ENCODE peak calls at places on chromosome 7, in five cellular contexts. U is GM23338, Y is HepG2, X is fibroblast of lung, N is HCT116. F is an unnamed sample.

GRCh38 chr7:80879849-80880248 is 39.0 kb downstream of the SEMA3C start:
- DNase-seq in U (no peak), N (no peak), X (peak; percentile 80), Y (no peak), F (no peak)

GRCh38 chr7:158473946-158474345 is 113.7 kb downstream of the PTPRN2 start:
- DNase-seq in Y (no peak), X (no peak), N (no peak), U (no peak), F (no peak)

GRCh38 chr7:73707045-73707631 is 12.3 kb downstream of the STX1A start:
- DNase-seq in N (peak; percentile 69), Y (no peak), X (no peak), U (peak; percentile 50), F (no peak)

GRCh38 chr7:69476416-69476815 is 121.9 kb upstream of the AUTS2 start:
- DNase-seq in U (no peak), N (no peak), Y (no peak), X (peak; percentile 21), F (no peak)

GRCh38 chr7:43764039-43764789 is 5.7 kb downstream of the BLVRA start:
- DNase-seq in X (peak; percentile 53), U (no peak), N (no peak), Y (peak; percentile 58), F (peak; percentile 49)

GRCh38 chr7:78377532-78377931 is 579.0 kb downstream of the PHTF2 start:
- DNase-seq in N (no peak), X (no peak), Y (no peak), U (peak; percentile 30), F (no peak)

GRCh38 chr7:28955723-28956607 is 2.2 kb downstream of the TRIL start:
- DNase-seq in X (peak; percentile 42), U (peak; percentile 90), Y (peak; percentile 72), N (no peak), F (no peak)

GRCh38 chr7:99563650-99564049 is 5.2 kb downstream of the ZNF655 start:
- DNase-seq in U (no peak), Y (no peak), N (no peak), X (peak; percentile 89), F (no peak)

GRCh38 chr7:51242007-51242691 is 74.5 kb downstream of the COBL start:
- DNase-seq in N (no peak), U (no peak), X (no peak), Y (no peak), F (no peak)

GRCh38 chr7:69825031-69825681 is 226.9 kb downstream of the AUTS2 start:
- DNase-seq in N (no peak), X (no peak), Y (no peak), U (no peak), F (peak; percentile 76)

GRCh38 chr7:4866528-4867496 is 5.0 kb upstream of the PAPOLB start:
- DNase-seq in N (no peak), U (no peak), X (no peak), Y (no peak), F (no peak)

GRCh38 chr7:158618745-158619140 is 31.1 kb upstream of the PTPRN2 start:
- DNase-seq in U (no peak), N (no peak), Y (no peak), X (no peak), F (no peak)

GRCh38 chr7:100515072-100515532 is 23.9 kb upstream of the AGFG2 start:
- DNase-seq in X (peak; percentile 62), Y (no peak), U (no peak), N (no peak), F (no peak)

GRCh38 chr7:102321351-102322201 is 34.7 kb downstream of the SPDYE6 start:
- DNase-seq in X (no peak), Y (no peak), U (peak; percentile 87), N (no peak), F (peak; percentile 41)

GRCh38 chr7:87416682-87417587 is 58.5 kb downstream of the ABCB4 start:
- DNase-seq in U (peak; percentile 86), Y (peak; percentile 59), N (peak; percentile 62), X (peak; percentile 42), F (peak; percentile 89)

GRCh38 chr7:29328811-29329210 is 134.2 kb downstream of the CHN2 start:
- DNase-seq in N (no peak), X (no peak), Y (no peak), U (no peak), F (no peak)

GRCh38 chr7:151598045-151598444 is 78.3 kb upstream of the RHEB start:
- DNase-seq in X (peak; percentile 97), N (peak; percentile 48), U (no peak), Y (peak; percentile 29), F (no peak)

GRCh38 chr7:81690251-81690650 is 79.6 kb downstream of the HGF start:
- DNase-seq in Y (no peak), N (no peak), X (peak; percentile 35), U (peak; percentile 79), F (no peak)

GRCh38 chr7:21086688-21087087 is 300.0 kb upstream of the SP8 start:
- DNase-seq in Y (no peak), X (peak; percentile 11), N (no peak), U (no peak), F (no peak)

DNA sequence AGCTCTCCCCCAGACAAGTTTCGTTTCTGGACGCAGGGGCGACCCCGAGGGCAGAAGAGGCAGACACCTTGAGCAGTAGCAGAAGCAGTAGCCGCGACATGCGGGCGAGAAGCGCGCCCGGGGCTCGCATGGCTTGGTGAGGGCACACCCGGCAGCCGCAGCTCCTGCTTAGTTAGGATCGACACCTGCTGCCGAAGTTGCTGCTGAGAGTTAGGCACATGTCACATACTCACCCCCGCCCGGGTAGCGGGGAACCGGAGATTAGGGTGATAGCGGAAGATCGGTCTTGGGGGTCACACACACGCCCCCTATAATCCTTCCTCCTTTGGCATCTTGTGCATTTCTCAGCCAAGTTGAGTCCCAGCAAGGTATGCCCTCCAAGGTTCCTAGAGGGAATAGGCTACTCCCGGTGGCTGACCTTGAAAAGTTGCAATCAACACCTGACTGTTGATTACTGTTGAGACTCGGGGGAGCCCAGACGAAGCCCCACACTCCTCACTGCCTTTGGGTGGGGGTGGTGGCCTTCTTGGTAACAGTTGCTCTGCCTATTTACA is 668 bp downstream of the GPR37 start:
- DNase-seq in U (peak; percentile 52), Y (no peak), X (no peak), N (no peak), F (no peak)
- H3K27ac ChIP-seq in U (no peak overlapping the region), Y (no peak overlapping the region), X (peak overlapping the region; percentile 50), N (no peak overlapping the region), F (no peak overlapping the region)

GRCh38 chr7:6482307-6482706 is 34.6 kb upstream of the DAGLB start:
- DNase-seq in Y (peak; percentile 82), N (no peak), U (no peak), X (no peak), F (no peak)
- H4K20me1 ChIP-seq in Y (peaks cover 58% of the 10 kb centered on the region), N (peaks cover 26% of the 10 kb centered on the region), U (peaks cover 30% of the 10 kb centered on the region), X (peaks cover 7% of the 10 kb centered on the region), F (peaks cover 28% of the 10 kb centered on the region)

GRCh38 chr7:39356531-39356930 is 209.7 kb upstream of the YAE1 start:
- DNase-seq in N (no peak), Y (no peak), U (no peak), X (no peak), F (no peak)
- H2AFZ ChIP-seq in N (no peak overlapping the region), Y (no peak overlapping the region), U (no peak overlapping the region), X (no peak overlapping the region), F (no peak overlapping the region)

DNA sequence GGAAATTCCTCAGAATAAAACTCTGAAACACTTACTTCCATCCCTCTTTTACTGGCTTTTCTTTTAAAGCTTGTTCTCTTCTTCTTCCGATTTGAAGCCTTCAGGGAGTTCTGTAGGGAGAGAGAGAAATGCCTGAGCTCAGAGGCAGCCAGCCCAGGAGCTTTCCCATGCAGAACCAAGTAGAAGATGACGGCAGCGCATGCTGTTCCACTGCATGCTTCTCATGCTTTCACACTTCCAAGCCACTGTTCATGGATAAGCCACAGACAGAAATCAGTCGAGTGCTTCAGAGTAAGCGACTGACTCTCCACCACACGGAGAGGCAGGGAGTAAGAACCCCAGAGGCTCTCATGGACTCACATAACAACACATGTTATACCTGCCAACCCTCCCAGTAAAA is 237.3 kb downstream of the DGKI start:
- DNase-seq in Y (no peak), X (no peak), U (no peak), N (no peak), F (no peak)
- H3K27ac ChIP-seq in Y (no peak overlapping the region), X (no peak overlapping the region), U (no peak overlapping the region), N (no peak overlapping the region), F (no peak overlapping the region)

F was measured in Karpas-422.